ENCODE peak calls at places on chromosomes 5 and 9, in four cellular contexts. P is upper lobe of right lung; O is AG10803; D is activated naive CD4-positive, alpha-beta T cell treated with Interleukin-2 at 50 U/mL for 16 hours. F is an unnamed sample.

GRCh38 chr9:98356953-98357352 is 101.5 kb upstream of the TBC1D2 start:
- DNase-seq in D (no peak), O (no peak), P (no peak), F (no peak)

GRCh38 chr5:38789777-38790176 is 56.0 kb upstream of the OSMR start:
- DNase-seq in D (no peak), P (no peak), O (no peak), F (no peak)

GRCh38 chr5:78677777-78678668 is 29.5 kb upstream of the LHFPL2 start:
- DNase-seq in D (no peak), P (no peak), O (peak; percentile 98), F (no peak)

GRCh38 chr9:98312365-98312764 is 56.9 kb upstream of the TBC1D2 start:
- DNase-seq in O (no peak), P (no peak), D (no peak), F (no peak)

GRCh38 chr5:171635846-171636245 is 149.8 kb upstream of the SMIM23 start:
- DNase-seq in O (no peak), P (no peak), D (no peak), F (no peak)

GRCh38 chr5:135133698-135134515 is 99.9 kb upstream of the PITX1 start:
- DNase-seq in P (no peak), O (no peak), D (no peak), F (no peak)

GRCh38 chr5:57298985-57299491 is 125.2 kb downstream of the GPBP1 start:
- DNase-seq in D (peak; percentile 54), P (no peak), O (peak; percentile 80), F (peak; percentile 49)

GRCh38 chr9:76161103-76161502 is 233.1 kb downstream of the RFK start:
- DNase-seq in O (no peak), P (no peak), D (no peak), F (no peak)

GRCh38 chr5:34959323-34959722 is 30.0 kb downstream of the DNAJC21 start:
- DNase-seq in D (no peak), O (peak; percentile 42), P (no peak), F (peak; percentile 21)

GRCh38 chr9:98500337-98500919 is 208.3 kb downstream of the GABBR2 start:
- DNase-seq in P (no peak), O (no peak), D (no peak), F (no peak)

GRCh38 chr9:14902561-14902960 is 7.7 kb downstream of the FREM1 start:
- DNase-seq in P (no peak), D (no peak), O (no peak), F (no peak)

GRCh38 chr5:176817369-176817841 is 7.0 kb downstream of the UNC5A start:
- DNase-seq in O (no peak), P (no peak), D (no peak), F (no peak)

GRCh38 chr9:18666348-18666747 is 192.4 kb downstream of the ADAMTSL1 start:
- DNase-seq in O (peak; percentile 56), P (no peak), D (no peak), F (no peak)

GRCh38 chr9:110788871-110789270 is 120.3 kb downstream of the MUSK start:
- DNase-seq in O (peak; percentile 68), P (no peak), D (no peak), F (no peak)

GRCh38 chr9:18861599-18862546 is 171.1 kb downstream of the SAXO1 start:
- DNase-seq in O (peak; percentile 83), P (no peak), D (no peak), F (no peak)

GRCh38 chr5:109479260-109479860 is 69.6 kb upstream of the PJA2 start:
- DNase-seq in D (no peak), O (peak; percentile 32), P (no peak), F (no peak)

GRCh38 chr9:10586407-10586806 is 26.4 kb downstream of the PTPRD start:
- DNase-seq in D (no peak), O (no peak), P (no peak), F (no peak)

GRCh38 chr5:1445895-1446601 is 808 bp upstream of the SLC6A3 start:
- DNase-seq in O (no peak), D (no peak), P (peak; percentile 54), F (no peak)

GRCh38 chr5:151121095-151121494 is 36.5 kb downstream of the ANXA6 start:
- DNase-seq in O (no peak), D (no peak), P (no peak), F (no peak)

GRCh38 chr9:78567693-78568092 is 270.8 kb downstream of the PSAT1 start:
- DNase-seq in O (no peak), P (no peak), D (no peak), F (no peak)

GRCh38 chr9:87703636-87704276 is 22.2 kb upstream of the CTSL start:
- DNase-seq in P (no peak), O (no peak), D (no peak), F (no peak)

GRCh38 chr9:36056896-36057295 is 20.2 kb downstream of the RECK start:
- DNase-seq in P (no peak), D (no peak), O (no peak), F (no peak)

GRCh38 chr5:151196556-151197290 is 27.2 kb downstream of the CCDC69 start:
- DNase-seq in D (no peak), P (no peak), O (no peak), F (no peak)

GRCh38 chr9:16138961-16139441 is 586.2 kb downstream of the CCDC171 start:
- DNase-seq in P (no peak), D (no peak), O (peak; percentile 75), F (no peak)

GRCh38 chr9:89999176-89999533 is 394.3 kb downstream of the GADD45G start:
- DNase-seq in O (no peak), P (peak; percentile 88), D (no peak), F (no peak)

GRCh38 chr5:166358127-166358840 is 1933.2 kb upstream of the WWC1 start:
- DNase-seq in D (no peak), P (no peak), O (no peak), F (no peak)

GRCh38 chr5:112436139-112436538 is 17.1 kb upstream of the EPB41L4A start:
- DNase-seq in D (no peak), P (no peak), O (no peak), F (no peak)

GRCh38 chr5:103505581-103506305 is 56.8 kb downstream of the NUDT12 start:
- DNase-seq in D (no peak), P (no peak), O (peak; percentile 94), F (no peak)

GRCh38 chr9:107932601-107933000 is 443.0 kb upstream of the KLF4 start:
- DNase-seq in O (peak; percentile 58), P (no peak), D (no peak), F (no peak)

GRCh38 chr5:143471041-143471509 is 67.6 kb upstream of the NR3C1 start:
- DNase-seq in O (peak; percentile 66), P (no peak), D (no peak), F (no peak)

GRCh38 chr9:123399803-123400378 is 43.9 kb downstream of the CRB2 start:
- DNase-seq in P (no peak), O (no peak), D (peak; percentile 5), F (peak; percentile 31)

GRCh38 chr5:40601198-40601868 is 78.4 kb upstream of the PTGER4 start:
- DNase-seq in P (no peak), O (no peak), D (no peak), F (no peak)

GRCh38 chr9:115883467-115884329 is 269.9 kb upstream of the PAPPA start:
- DNase-seq in O (peak; percentile 54), D (no peak), P (no peak), F (no peak)

GRCh38 chr5:150511641-150512367 is 3.9 kb downstream of the NDST1 start:
- DNase-seq in P (no peak), O (peak; percentile 93), D (no peak), F (no peak)

GRCh38 chr5:142110046-142110531 is 1.5 kb downstream of the NDFIP1 start:
- DNase-seq in D (no peak), O (peak; percentile 52), P (no peak), F (no peak)

GRCh38 chr5:72557576-72558336 is 50.5 kb upstream of the ZNF366 start:
- DNase-seq in O (no peak), D (no peak), P (no peak), F (no peak)

GRCh38 chr5:132674671-132675506 is 1.1 kb downstream of the IL4 start:
- DNase-seq in P (no peak), O (peak; percentile 96), D (no peak), F (peak; percentile 40)

GRCh38 chr9:80294955-80295354 is 723.2 kb downstream of the TLE4 start:
- DNase-seq in D (no peak), O (no peak), P (no peak), F (no peak)

GRCh38 chr5:136082390-136083193 is 50.1 kb upstream of the SMAD5 start:
- DNase-seq in P (peak; percentile 81), D (peak; percentile 66), O (peak; percentile 72), F (peak; percentile 59)